ENCODE peak calls at places on chromosomes 5 and 9, in seven cellular contexts. G is fibroblast of lung, F is heart left ventricle, J is GM23338, X is astrocyte of the spinal cord, E is hepatocyte, T is A549. N is an unnamed sample.

GRCh38 chr9:132538071-132538470 is 44.3 kb upstream of the BARHL1 start:
- DNase-seq in G (no peak), F (no peak), J (no peak), X (no peak), E (no peak), T (peak; percentile 16), N (no peak)

GRCh38 chr9:114911167-114911821 is 19.1 kb downstream of the TNFSF8 start:
- DNase-seq in G (peak; percentile 60), F (no peak), J (peak; percentile 72), X (peak; percentile 37), E (peak; percentile 68), T (peak; percentile 63), N (peak; percentile 61)

GRCh38 chr5:65041296-65042158 is 272.8 kb downstream of the CWC27 start:
- DNase-seq in G (no peak), F (no peak), J (no peak), X (peak; percentile 32), E (no peak), T (no peak), N (peak; percentile 35)

GRCh38 chr9:126395439-126396212 is 69.0 kb downstream of the MVB12B start:
- DNase-seq in G (peak; percentile 70), F (no peak), J (no peak), X (peak; percentile 71), E (no peak), T (no peak), N (peak; percentile 51)

GRCh38 chr5:135433626-135434426 is 13.3 kb downstream of the DCANP1 start:
- DNase-seq in G (peak; percentile 56), F (no peak), J (peak; percentile 11), X (no peak), E (no peak), T (no peak), N (peak; percentile 56)

GRCh38 chr9:13491138-13491492 is 211.6 kb upstream of the MPDZ start:
- DNase-seq in G (peak; percentile 12), F (no peak), J (no peak), X (no peak), E (no peak), T (no peak), N (peak; percentile 44)

GRCh38 chr5:157253547-157253946 is 12.4 kb upstream of the CYFIP2 start:
- DNase-seq in G (peak; percentile 65), F (no peak), J (peak; percentile 76), X (peak; percentile 53), E (peak; percentile 67), T (peak; percentile 45), N (peak; percentile 70)

GRCh38 chr5:126253406-126253805 is 169.8 kb upstream of the GRAMD2B start:
- DNase-seq in G (no peak), F (no peak), J (no peak), X (no peak), E (no peak), T (no peak), N (no peak)

GRCh38 chr5:120449501-120449900 is 14.6 kb upstream of the PRR16 start:
- DNase-seq in G (no peak), F (no peak), J (no peak), X (peak; percentile 17), E (no peak), T (no peak), N (peak; percentile 55)

GRCh38 chr5:137320056-137321045 is 178.8 kb downstream of the SPOCK1 start:
- DNase-seq in G (peak; percentile 56), F (no peak), J (peak; percentile 80), X (peak; percentile 77), E (peak; percentile 71), T (peak; percentile 54), N (peak; percentile 78)

GRCh38 chr5:112604741-112605390 is 132.8 kb upstream of the APC start:
- DNase-seq in G (no peak), F (no peak), J (peak; percentile 60), X (no peak), E (peak; percentile 70), T (peak; percentile 10), N (peak; percentile 17)

DNA sequence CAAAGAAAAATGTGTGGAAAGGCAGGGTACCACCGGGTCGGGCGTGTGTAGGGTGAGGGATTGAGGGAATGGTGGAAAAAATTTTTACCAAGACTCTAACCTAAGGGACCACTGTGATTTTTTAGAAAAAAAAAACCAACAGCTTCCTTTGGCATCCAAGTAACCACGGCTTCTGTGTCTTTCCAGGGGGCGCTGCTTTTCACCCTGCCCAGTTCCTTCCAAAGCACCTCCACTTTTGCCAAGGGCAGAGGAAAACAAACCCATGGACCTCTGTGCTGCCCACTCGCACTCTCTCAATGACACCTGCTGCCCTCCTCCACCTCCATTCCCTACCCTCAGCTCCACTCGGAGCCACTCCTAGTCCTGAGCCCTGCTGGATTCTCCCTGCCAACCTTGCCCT is 381.0 kb downstream of the ENC1 start:
- DNase-seq in G (no peak), F (no peak), J (peak; percentile 39), X (no peak), E (no peak), T (no peak), N (no peak)
- TF ChIP-seq CTCF in G (no peak), F (no peak), J (peak; percentile 3), X (no peak), E (no peak), T (no peak), N (no peak)

GRCh38 chr5:151204051-151204450 is 19.8 kb downstream of the CCDC69 start:
- DNase-seq in G (no peak), F (no peak), J (no peak), X (no peak), E (no peak), T (no peak), N (no peak)

GRCh38 chr5:151213803-151214613 is 9.9 kb downstream of the CCDC69 start:
- DNase-seq in G (peak; percentile 53), F (peak; percentile 90), J (peak; percentile 65), X (no peak), E (peak; percentile 64), T (no peak), N (peak; percentile 95)

GRCh38 chr5:151205411-151205810 is 18.5 kb downstream of the CCDC69 start:
- DNase-seq in G (no peak), F (no peak), J (no peak), X (no peak), E (no peak), T (no peak), N (no peak)

GRCh38 chr5:151212361-151212899 is 11.5 kb downstream of the CCDC69 start:
- DNase-seq in G (no peak), F (no peak), J (no peak), X (no peak), E (no peak), T (no peak), N (no peak)

DNA sequence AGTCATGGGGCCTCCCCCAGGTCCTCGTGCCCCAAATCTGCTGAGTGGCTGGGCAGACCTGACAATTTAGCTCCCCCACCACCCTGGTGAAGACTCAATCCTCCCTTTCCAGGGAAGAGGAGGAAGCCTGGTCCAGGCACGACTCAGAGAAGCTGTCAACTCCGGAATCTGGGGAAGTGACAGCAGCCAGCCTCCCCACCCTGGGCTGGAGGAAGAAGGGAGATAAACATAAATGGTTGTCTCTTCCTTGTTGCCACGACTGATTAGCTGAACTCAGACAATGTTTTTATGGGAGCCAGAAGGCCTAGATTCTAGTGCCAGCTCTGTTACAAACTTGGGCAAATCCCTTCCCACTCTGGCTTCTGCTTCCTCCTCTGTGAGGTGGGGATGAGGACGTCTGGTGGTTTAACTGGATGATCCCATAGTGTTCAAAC is 15.4 kb downstream of the CCDC69 start:
- DNase-seq in G (no peak), F (no peak), J (no peak), X (no peak), E (no peak), T (no peak), N (no peak)
- H3K4me3 ChIP-seq in G (no peak overlapping the region), F (no peak overlapping the region), J (no peak overlapping the region), X (no peak overlapping the region), E (no peak overlapping the region), T (no peak overlapping the region), N (no peak overlapping the region)

DNA sequence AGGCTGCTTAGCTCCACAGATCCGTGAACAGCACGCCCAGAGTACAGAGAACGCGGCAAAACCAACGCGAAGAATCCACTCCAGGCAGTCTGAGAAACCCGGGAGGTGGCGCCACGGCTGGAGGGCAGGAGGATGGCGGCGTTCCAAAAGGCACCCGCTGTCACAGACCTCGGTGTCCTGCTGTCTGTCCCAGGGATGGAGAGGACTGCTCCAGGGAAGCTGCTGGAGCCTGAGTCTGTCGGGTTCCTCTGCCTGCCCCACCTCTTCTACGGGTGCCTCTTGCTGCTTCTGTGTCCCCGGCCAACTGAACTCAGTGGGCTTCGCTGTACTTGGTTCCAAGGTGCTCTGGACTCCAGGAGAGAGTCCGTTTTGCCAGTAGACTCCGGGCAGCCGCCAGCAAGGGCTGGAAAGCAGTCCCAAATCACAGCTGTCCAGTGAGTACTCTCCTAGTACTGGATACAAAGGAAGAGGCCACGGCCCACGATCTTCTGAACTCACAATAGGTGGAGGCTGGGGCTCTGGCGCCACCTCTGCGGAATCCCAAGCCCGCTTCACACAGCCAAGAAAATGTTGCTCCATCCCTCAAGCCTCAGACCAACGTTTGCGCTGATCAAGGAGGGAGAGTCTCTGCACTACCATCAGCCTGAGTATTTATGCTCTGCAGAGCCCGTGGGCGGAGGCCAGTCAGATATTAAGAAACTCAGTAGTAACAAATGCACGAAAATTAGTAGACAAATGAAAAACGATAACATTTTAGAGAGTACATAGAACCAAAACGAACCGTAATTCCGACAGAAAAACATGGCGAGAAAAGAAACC is 442 bp downstream of the ANXA2R start:
- DNase-seq in G (peak; percentile 91), F (peak; percentile 86), J (peak; percentile 60), X (peak; percentile 90), E (peak; percentile 78), T (peak; percentile 88), N (peak; percentile 91)
- TF ChIP-seq CTCF in G (peak; percentile 38), F (no peak), J (peak; percentile 6), X (peak; percentile 32), E (peak; percentile 12), T (peak; percentile 14), N (no peak)

DNA sequence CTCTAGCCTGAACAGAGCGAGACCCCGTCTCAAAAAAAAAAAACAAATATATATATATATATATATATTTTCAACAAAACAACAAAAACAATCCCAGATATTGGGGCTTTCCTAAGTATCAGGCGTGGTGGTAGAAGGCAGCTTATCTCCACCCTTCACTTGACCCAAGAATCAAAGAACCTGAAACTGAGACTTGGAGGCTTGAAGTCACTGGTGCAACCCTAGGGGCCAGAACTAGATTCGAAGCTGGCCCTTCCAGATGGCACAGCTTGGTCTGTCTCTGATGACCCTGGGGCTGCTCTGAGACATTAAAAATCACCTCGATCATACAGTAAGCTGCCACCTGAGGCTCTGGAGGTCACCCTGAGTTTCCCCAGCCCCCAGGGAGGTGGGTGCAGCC is 1.3 kb upstream of the KCNMB1 start:
- DNase-seq in G (no peak), F (no peak), J (no peak), X (no peak), E (no peak), T (no peak), N (no peak)
- H3K4me3 ChIP-seq in G (no peak overlapping the region), F (no peak overlapping the region), J (no peak overlapping the region), X (no peak overlapping the region), E (no peak overlapping the region), T (no peak overlapping the region), N (no peak overlapping the region)

GRCh38 chr9:91948423-91949292 is 1.4 kb downstream of the ROR2 start:
- DNase-seq in G (peak; percentile 50), F (no peak), J (peak; percentile 88), X (no peak), E (peak; percentile 88), T (peak; percentile 56), N (peak; percentile 72)
- TF ChIP-seq CTCF in G (peak; percentile 27), F (no peak), J (peak; percentile 12), X (peak; percentile 17), E (peak; percentile 29), T (no peak), N (no peak)